ENCODE peak calls at places on chromosomes 11 and 22, in nine cellular contexts. A, D, N, H, J, K, Y, I and R are unnamed samples.

GRCh38 chr11:64814712-64815187 is 4.4 kb upstream of the MEN1 start:
- DNase-seq in A (no peak), D (no peak), N (no peak), H (no peak), J (no peak), K (no peak), Y (no peak), I (no peak), R (no peak)

GRCh38 chr11:102320166-102320565 is 2.9 kb downstream of the BIRC3 start:
- DNase-seq in A (no peak), D (no peak), N (no peak), H (no peak), J (no peak), K (no peak), Y (no peak), I (no peak), R (no peak)

GRCh38 chr11:95156133-95156731 is 66.6 kb downstream of the ENDOD1 start:
- DNase-seq in A (no peak), D (no peak), N (no peak), H (no peak), J (no peak), K (no peak), Y (no peak), I (no peak), R (no peak)

GRCh38 chr11:120037111-120037510 is 100.8 kb downstream of the TRIM29 start:
- DNase-seq in A (no peak), D (no peak), N (no peak), H (no peak), J (no peak), K (no peak), Y (no peak), I (no peak), R (no peak)

GRCh38 chr11:82854242-82854641 is 46.0 kb downstream of the PRCP start:
- DNase-seq in A (no peak), D (peak), N (no peak), H (no peak), J (no peak), K (no peak), Y (no peak), I (no peak), R (no peak)

GRCh38 chr11:35486934-35487333 is 38.5 kb downstream of the PAMR1 start:
- DNase-seq in A (no peak), D (no peak), N (no peak), H (no peak), J (no peak), K (no peak), Y (no peak), I (no peak), R (no peak)

GRCh38 chr11:15800121-15800800 is 556.1 kb downstream of the SOX6 start:
- DNase-seq in A (peak), D (peak), N (no peak), H (no peak), J (no peak), K (no peak), Y (no peak), I (peak), R (no peak)

GRCh38 chr11:69102732-69103615 is 52.8 kb upstream of the SMIM38 start:
- DNase-seq in A (no peak), D (peak), N (no peak), H (no peak), J (no peak), K (no peak), Y (peak), I (no peak), R (no peak)

GRCh38 chr11:8289426-8290047 is 25.9 kb upstream of the LMO1 start:
- DNase-seq in A (no peak), D (no peak), N (no peak), H (no peak), J (no peak), K (no peak), Y (peak), I (no peak), R (no peak)

GRCh38 chr22:39431821-39432251 is 25.0 kb upstream of the MGAT3 start:
- DNase-seq in A (no peak), D (no peak), N (no peak), H (no peak), J (no peak), K (no peak), Y (no peak), I (no peak), R (no peak)

GRCh38 chr11:17798716-17799115 is 64.1 kb downstream of the KCNC1 start:
- DNase-seq in A (no peak), D (no peak), N (no peak), H (no peak), J (no peak), K (no peak), Y (no peak), I (no peak), R (no peak)

GRCh38 chr22:20131856-20132685 is 467 bp downstream of the ZDHHC8 start:
- DNase-seq in A (no peak), D (no peak), N (no peak), H (no peak), J (peak), K (no peak), Y (peak), I (no peak), R (no peak)

GRCh38 chr22:41874090-41874489 is 40.8 kb downstream of the SHISA8 start:
- DNase-seq in A (no peak), D (no peak), N (no peak), H (no peak), J (no peak), K (no peak), Y (no peak), I (no peak), R (no peak)

GRCh38 chr22:50577697-50577986 is 585 bp downstream of the CPT1B start:
- DNase-seq in A (no peak), D (no peak), N (no peak), H (no peak), J (no peak), K (no peak), Y (no peak), I (no peak), R (no peak)

GRCh38 chr11:43579171-43579918 is 101.2 kb upstream of the HSD17B12 start:
- DNase-seq in A (peak), D (peak), N (no peak), H (no peak), J (no peak), K (peak), Y (peak), I (no peak), R (no peak)

GRCh38 chr11:45993438-45994064 is 71.1 kb downstream of the LARGE2 start:
- DNase-seq in A (no peak), D (no peak), N (no peak), H (no peak), J (peak), K (no peak), Y (no peak), I (no peak), R (no peak)

GRCh38 chr22:35539910-35540599 is 576 bp upstream of the RASD2 start:
- DNase-seq in A (peak), D (peak), N (peak), H (peak), J (peak), K (peak), Y (peak), I (no peak), R (peak)

GRCh38 chr11:129955282-129955681 is 47.4 kb downstream of the PRDM10 start:
- DNase-seq in A (no peak), D (no peak), N (no peak), H (no peak), J (no peak), K (no peak), Y (no peak), I (no peak), R (no peak)

GRCh38 chr11:57474017-57474750 is 13.9 kb downstream of the RTN4RL2 start:
- DNase-seq in A (no peak), D (no peak), N (no peak), H (no peak), J (no peak), K (no peak), Y (no peak), I (no peak), R (no peak)

GRCh38 chr22:17739196-17739975 is 34.9 kb downstream of the BID start:
- DNase-seq in A (no peak), D (no peak), N (no peak), H (no peak), J (no peak), K (no peak), Y (no peak), I (no peak), R (no peak)

GRCh38 chr22:27662359-27663030 is 139.1 kb downstream of the MN1 start:
- DNase-seq in A (no peak), D (no peak), N (no peak), H (no peak), J (peak), K (no peak), Y (no peak), I (no peak), R (no peak)

GRCh38 chr22:31615481-31615840 is 46.6 kb downstream of the PISD start:
- DNase-seq in A (no peak), D (no peak), N (no peak), H (no peak), J (no peak), K (no peak), Y (no peak), I (no peak), R (no peak)

GRCh38 chr11:110968348-110969062 is 256.3 kb upstream of the ARHGAP20 start:
- DNase-seq in A (no peak), D (no peak), N (no peak), H (no peak), J (no peak), K (no peak), Y (no peak), I (no peak), R (no peak)

GRCh38 chr22:49021926-49022815 is 805.5 kb downstream of the BRD1 start:
- DNase-seq in A (no peak), D (no peak), N (no peak), H (no peak), J (no peak), K (no peak), Y (no peak), I (no peak), R (no peak)

GRCh38 chr11:8338138-8338537 is 74.5 kb upstream of the LMO1 start:
- DNase-seq in A (no peak), D (peak), N (peak), H (peak), J (peak), K (peak), Y (peak), I (no peak), R (peak)

GRCh38 chr11:45518096-45518852 is 147.1 kb downstream of the CHST1 start:
- DNase-seq in A (no peak), D (no peak), N (no peak), H (no peak), J (no peak), K (no peak), Y (peak), I (no peak), R (no peak)

GRCh38 chr11:44860967-44861828 is 89.5 kb downstream of the TP53I11 start:
- DNase-seq in A (no peak), D (no peak), N (no peak), H (no peak), J (no peak), K (no peak), Y (no peak), I (no peak), R (no peak)

GRCh38 chr11:66115638-66116410 is 45.8 kb downstream of the PACS1 start:
- DNase-seq in A (no peak), D (no peak), N (no peak), H (no peak), J (no peak), K (no peak), Y (peak), I (no peak), R (no peak)

GRCh38 chr11:26286472-26287066 is 45.4 kb upstream of the ANO3 start:
- DNase-seq in A (peak), D (peak), N (peak), H (no peak), J (no peak), K (peak), Y (peak), I (no peak), R (no peak)
- TF ChIP-seq CTCF in A (peak), D (peak), N (peak), H (no peak), J (no peak), K (no peak), Y (peak), I (peak), R (peak)

GRCh38 chr11:126332221-126332711 is 23.2 kb upstream of the ST3GAL4 start:
- DNase-seq in A (peak), D (peak), N (no peak), H (no peak), J (peak), K (no peak), Y (no peak), I (peak), R (no peak)

GRCh38 chr11:126331286-126331685 is 24.2 kb upstream of the ST3GAL4 start:
- DNase-seq in A (no peak), D (no peak), N (no peak), H (no peak), J (no peak), K (no peak), Y (no peak), I (no peak), R (no peak)

GRCh38 chr11:126335463-126335760 is 20.1 kb upstream of the ST3GAL4 start:
- DNase-seq in A (no peak), D (no peak), N (no peak), H (no peak), J (no peak), K (no peak), Y (no peak), I (no peak), R (no peak)

GRCh38 chr11:126334665-126335462 is 20.6 kb upstream of the ST3GAL4 start:
- DNase-seq in A (no peak), D (peak), N (no peak), H (no peak), J (no peak), K (no peak), Y (no peak), I (no peak), R (no peak)

DNA sequence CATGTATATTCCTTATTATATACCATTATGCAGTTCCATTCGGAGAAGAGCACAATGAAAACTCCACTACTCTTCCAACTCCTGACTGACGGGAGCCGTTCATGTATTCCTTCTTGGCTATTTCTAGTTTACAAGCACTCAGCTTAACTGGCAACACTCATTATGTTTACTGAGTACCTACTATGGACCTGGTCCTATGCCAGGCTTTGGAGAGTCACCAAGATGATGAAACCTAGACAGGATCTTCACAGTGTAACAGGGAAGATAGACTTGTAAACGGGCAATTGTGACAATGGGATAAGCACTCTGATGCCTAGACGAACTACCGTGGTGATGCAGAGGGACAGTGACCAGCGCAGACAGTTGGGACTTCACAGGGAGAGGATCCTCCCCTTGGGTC is 22.3 kb upstream of the ST3GAL4 start:
- DNase-seq in A (no peak), D (peak), N (no peak), H (no peak), J (no peak), K (no peak), Y (no peak), I (no peak), R (no peak)
- TF ChIP-seq CTCF in A (no peak), D (no peak), N (no peak), H (no peak), J (no peak), K (no peak), Y (no peak), I (no peak), R (no peak)

GRCh38 chr11:115215694-115216615 is 288.3 kb downstream of the CADM1 start:
- DNase-seq in A (no peak), D (no peak), N (no peak), H (no peak), J (no peak), K (peak), Y (peak), I (no peak), R (no peak)
- TF ChIP-seq CTCF in A (peak), D (peak), N (peak), H (no peak), J (no peak), K (peak), Y (peak), I (no peak), R (peak)

DNA sequence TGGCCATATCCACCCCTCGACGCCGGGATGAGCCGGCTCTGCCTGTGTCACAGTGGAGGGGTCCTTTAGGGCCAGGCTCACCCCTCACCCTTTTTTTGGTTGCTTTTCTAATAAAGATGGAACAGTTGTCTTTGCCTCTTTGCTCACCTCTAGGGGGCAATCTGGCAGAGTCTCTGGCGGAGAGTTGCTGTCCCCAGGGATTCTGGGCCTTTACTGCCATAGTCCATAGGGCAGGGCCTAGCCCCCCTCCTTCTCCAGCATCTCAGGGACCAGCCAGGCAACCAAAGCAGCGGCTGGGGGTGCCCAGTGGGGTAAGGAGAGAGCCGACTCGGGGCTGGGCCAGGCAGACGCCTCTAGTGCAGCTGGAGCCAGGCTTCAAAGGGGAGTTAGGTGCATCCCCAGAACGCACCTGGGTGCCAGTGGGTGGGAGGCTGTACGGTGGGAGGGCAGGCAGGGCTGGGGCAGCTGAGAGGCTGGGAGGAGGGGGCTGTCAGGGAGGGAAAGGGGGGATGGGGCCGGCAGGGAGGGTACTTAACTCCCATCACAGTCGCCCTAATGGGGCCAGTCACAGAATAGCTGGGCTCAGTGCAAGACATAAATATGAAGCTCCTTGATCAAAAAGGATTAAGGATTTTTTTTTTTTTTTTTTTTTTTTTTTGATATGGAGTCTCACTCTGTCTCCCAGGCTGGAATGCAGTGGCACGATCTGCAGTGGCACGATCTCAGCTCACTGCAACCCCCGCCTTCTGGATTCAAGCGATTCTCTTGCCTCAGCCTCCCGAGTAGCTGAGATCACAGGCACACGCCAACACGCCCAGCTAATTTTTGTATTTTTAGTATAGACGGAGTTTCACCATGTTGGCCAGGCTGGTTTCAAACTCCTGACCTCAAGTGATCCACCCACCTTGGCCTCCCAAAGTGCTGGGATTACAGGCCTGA is 2.5 kb upstream of the SUSD2 start:
- DNase-seq in A (no peak), D (no peak), N (no peak), H (no peak), J (no peak), K (no peak), Y (peak), I (no peak), R (no peak)
- TF ChIP-seq CTCF in A (peak), D (peak), N (peak), H (no peak), J (no peak), K (peak), Y (peak), I (peak), R (peak)

DNA sequence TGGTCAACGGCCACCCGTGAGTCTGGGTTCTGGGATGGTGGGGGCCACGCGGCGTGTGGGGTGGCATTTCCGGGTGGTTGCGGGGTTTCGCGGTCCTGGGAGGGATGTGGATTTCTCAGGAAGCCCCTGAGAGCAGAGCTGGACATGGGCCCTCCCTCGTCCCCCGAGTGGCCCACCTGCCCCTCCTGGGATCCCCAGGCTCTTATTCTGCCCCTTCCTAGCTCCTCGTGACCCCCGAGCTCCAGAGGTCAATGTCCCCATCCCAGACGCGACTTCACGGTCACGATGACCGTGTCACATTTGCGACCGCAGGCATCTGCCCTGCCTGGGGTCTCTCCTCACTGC is 4.4 kb downstream of the MUC5AC start:
- DNase-seq in A (no peak), D (no peak), N (no peak), H (no peak), J (no peak), K (no peak), Y (no peak), I (no peak), R (no peak)
- TF ChIP-seq CTCF in A (no peak), D (no peak), N (no peak), H (no peak), J (no peak), K (no peak), Y (no peak), I (no peak), R (no peak)

GRCh38 chr11:128953151-128953550 is 10.5 kb upstream of the TP53AIP1 start:
- DNase-seq in A (no peak), D (no peak), N (no peak), H (no peak), J (no peak), K (no peak), Y (no peak), I (no peak), R (no peak)

GRCh38 chr11:128949791-128950454 is 7.3 kb upstream of the TP53AIP1 start:
- DNase-seq in A (no peak), D (no peak), N (no peak), H (no peak), J (no peak), K (no peak), Y (no peak), I (no peak), R (no peak)

GRCh38 chr11:128946646-128947045 is 4.0 kb upstream of the TP53AIP1 start:
- DNase-seq in A (no peak), D (no peak), N (no peak), H (no peak), J (no peak), K (no peak), Y (no peak), I (no peak), R (no peak)

GRCh38 chr11:128942807-128943430 is at the start of gene TP53AIP1:
- DNase-seq in A (no peak), D (no peak), N (no peak), H (no peak), J (no peak), K (no peak), Y (no peak), I (no peak), R (no peak)

GRCh38 chr11:128948583-128948982 is 5.9 kb upstream of the TP53AIP1 start:
- DNase-seq in A (peak), D (peak), N (no peak), H (no peak), J (no peak), K (peak), Y (peak), I (no peak), R (no peak)
- TF ChIP-seq CTCF in A (no peak), D (peak), N (peak), H (no peak), J (no peak), K (no peak), Y (peak), I (no peak), R (peak)

GRCh38 chr11:73168925-73169579 is 26.9 kb upstream of the FCHSD2 start:
- DNase-seq in A (no peak), D (no peak), N (no peak), H (no peak), J (no peak), K (no peak), Y (no peak), I (no peak), R (no peak)

GRCh38 chr11:73171762-73172161 is 29.6 kb upstream of the FCHSD2 start:
- DNase-seq in A (no peak), D (peak), N (no peak), H (no peak), J (no peak), K (no peak), Y (no peak), I (no peak), R (no peak)

GRCh38 chr11:73167555-73167954 is 25.4 kb upstream of the FCHSD2 start:
- DNase-seq in A (no peak), D (no peak), N (no peak), H (no peak), J (peak), K (no peak), Y (no peak), I (no peak), R (no peak)

GRCh38 chr11:73172992-73173656 is 31.0 kb upstream of the FCHSD2 start:
- DNase-seq in A (no peak), D (no peak), N (no peak), H (no peak), J (no peak), K (no peak), Y (no peak), I (no peak), R (no peak)

DNA sequence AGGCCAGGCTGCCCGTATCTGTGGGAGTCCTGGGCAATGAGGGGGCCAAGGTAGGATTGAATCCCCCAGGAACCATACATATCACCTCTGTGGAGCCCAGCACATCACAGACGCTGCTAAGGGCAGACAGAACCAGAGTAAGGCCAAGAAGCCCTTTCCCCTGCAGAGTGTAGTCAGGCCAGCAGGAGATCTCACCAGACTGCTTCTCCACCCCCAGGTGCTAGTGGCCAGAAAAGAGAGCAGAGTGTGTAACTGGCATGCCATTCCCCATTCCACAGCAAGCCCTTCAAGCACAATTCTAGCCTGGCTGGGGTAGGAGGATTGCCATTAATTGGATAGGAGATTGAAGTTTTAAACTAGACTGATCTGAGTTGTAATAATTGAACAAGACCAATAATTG is 28.0 kb upstream of the FCHSD2 start:
- DNase-seq in A (no peak), D (no peak), N (no peak), H (no peak), J (no peak), K (no peak), Y (no peak), I (no peak), R (no peak)
- TF ChIP-seq CTCF in A (no peak), D (no peak), N (no peak), H (no peak), J (no peak), K (no peak), Y (no peak), I (no peak), R (no peak)